ENCODE peak calls at places on chromosome 9, in six cellular contexts. M is HEK293T; I is DMS153; R is ACHN; B is stimulated activated CD4-positive, alpha-beta T cell treated with anti-CD3 and anti-CD28 coated beads, TNF-alpha, amount 100 ng/mL, for 1 hour; X is activated naive CD8-positive, alpha-beta T cell treated with anti-CD3 and anti-CD28 coated beads for 36 hours. L is an unnamed sample.

GRCh38 chr9:4799775-4800174 is 7.0 kb downstream of the RCL1 start:
- DNase-seq in R (no peak), I (no peak), X (no peak), M (no peak), B (no peak), L (no peak)

GRCh38 chr9:120839146-120839545 is 3.6 kb downstream of the PSMD5 start:
- DNase-seq in M (no peak), X (no peak), R (no peak), B (no peak), I (no peak), L (no peak)

GRCh38 chr9:131180454-131180853 is 55.1 kb downstream of the NUP214 start:
- DNase-seq in B (no peak), M (no peak), R (no peak), X (no peak), I (no peak), L (no peak)

GRCh38 chr9:99251157-99251556 is 29.1 kb downstream of the SEC61B start:
- DNase-seq in B (no peak), M (no peak), I (no peak), R (no peak), X (no peak), L (no peak)

GRCh38 chr9:134484479-134484878 is 157.1 kb upstream of the COL5A1 start:
- DNase-seq in X (no peak), I (no peak), B (no peak), R (no peak), M (no peak), L (no peak)

GRCh38 chr9:36358486-36358885 is 41.6 kb downstream of the RNF38 start:
- DNase-seq in X (no peak), B (no peak), M (no peak), I (no peak), R (no peak), L (no peak)

GRCh38 chr9:135926402-135927194 is 19.3 kb upstream of the CAMSAP1 start:
- DNase-seq in R (peak), I (no peak), M (no peak), B (no peak), X (peak), L (no peak)

GRCh38 chr9:89362647-89363310 is 44.5 kb downstream of the SECISBP2 start:
- DNase-seq in B (no peak), M (no peak), R (no peak), I (no peak), X (no peak), L (no peak)

GRCh38 chr9:133023117-133023890 is 7.5 kb upstream of the GTF3C5 start:
- DNase-seq in M (no peak), I (no peak), X (peak), R (no peak), B (no peak), L (no peak)

GRCh38 chr9:76107487-76107886 is 217.0 kb downstream of the PCSK5 start:
- DNase-seq in I (no peak), X (no peak), M (no peak), B (no peak), R (no peak), L (no peak)

GRCh38 chr9:127417130-127418036 is 6.8 kb upstream of the ZNF79 start:
- DNase-seq in B (no peak), M (no peak), X (no peak), R (no peak), I (no peak), L (no peak)

GRCh38 chr9:36739538-36740116 is 166.9 kb downstream of the MELK start:
- DNase-seq in B (no peak), I (no peak), R (no peak), X (no peak), M (no peak), L (no peak)

GRCh38 chr9:109192732-109193361 is 25.8 kb upstream of the FRRS1L start:
- DNase-seq in I (no peak), M (peak), B (no peak), X (no peak), R (peak), L (no peak)

GRCh38 chr9:134461436-134461982 is 135.3 kb downstream of the RXRA start:
- DNase-seq in X (no peak), B (no peak), M (no peak), R (no peak), I (no peak), L (no peak)

GRCh38 chr9:38389313-38389712 is 3.2 kb upstream of the ALDH1B1 start:
- DNase-seq in M (no peak), R (no peak), X (no peak), B (no peak), I (no peak), L (no peak)

GRCh38 chr9:96818535-96818934 is 35.8 kb downstream of the ZNF782 start:
- DNase-seq in X (no peak), B (no peak), I (no peak), M (no peak), R (no peak), L (no peak)

GRCh38 chr9:134569626-134570025 is 72.0 kb upstream of the COL5A1 start:
- DNase-seq in R (no peak), X (no peak), B (no peak), M (no peak), I (no peak), L (peak)

GRCh38 chr9:79384506-79384905 is 187.3 kb upstream of the TLE4 start:
- DNase-seq in X (no peak), R (no peak), B (no peak), I (no peak), M (no peak), L (no peak)

GRCh38 chr9:76810377-76810957 is 46.2 kb downstream of the PCA3 start:
- DNase-seq in I (peak), X (peak), M (peak), B (no peak), R (peak), L (no peak)

GRCh38 chr9:121725008-121725795 is 73.8 kb downstream of the DAB2IP start:
- DNase-seq in I (no peak), R (no peak), X (no peak), B (no peak), M (no peak), L (peak)

GRCh38 chr9:96394832-96395496 is 11.5 kb upstream of the SLC35D2 start:
- DNase-seq in I (no peak), R (no peak), M (no peak), X (no peak), B (no peak), L (no peak)

GRCh38 chr9:106869028-106869427 is 6.1 kb downstream of the ZNF462 start:
- DNase-seq in I (no peak), R (no peak), X (no peak), B (no peak), M (no peak), L (no peak)

GRCh38 chr9:131627326-131627845 is 82.1 kb downstream of the PRRT1B start:
- DNase-seq in M (no peak), B (no peak), I (no peak), X (no peak), R (no peak), L (no peak)

GRCh38 chr9:91433180-91433579 is 9.5 kb upstream of the NFIL3 start:
- DNase-seq in M (no peak), R (peak), B (no peak), I (peak), X (no peak), L (no peak)

GRCh38 chr9:2297771-2298170 is 282.6 kb downstream of the SMARCA2 start:
- DNase-seq in X (no peak), R (no peak), B (no peak), I (no peak), M (no peak), L (peak)

GRCh38 chr9:135715056-135715595 is 13.1 kb downstream of the KCNT1 start:
- DNase-seq in R (no peak), I (no peak), X (no peak), B (no peak), M (no peak), L (no peak)

GRCh38 chr9:38284768-38285080 is 107.8 kb upstream of the ALDH1B1 start:
- DNase-seq in I (peak), B (no peak), M (no peak), R (no peak), X (no peak), L (peak)